ENCODE peak calls at places on chromosomes 6 and 20, in seven cellular contexts. M is heart right ventricle; W is tibial nerve; R is OCI-LY7; U is mammary epithelial cell; A is MM.1S; D is CD8-positive, alpha-beta T cell. X is an unnamed sample.

GRCh38 chr20:2626853-2627541 is 25.4 kb upstream of the NOP56 start:
- DNase-seq in M (no peak), W (no peak), R (no peak), U (peak), A (no peak), D (no peak), X (no peak)

GRCh38 chr6:66396145-66396544 is 689.1 kb upstream of the EYS start:
- DNase-seq in M (no peak), W (no peak), R (no peak), U (no peak), A (no peak), D (no peak), X (no peak)

GRCh38 chr6:4100655-4101054 is 21.7 kb upstream of the FAM217A start:
- DNase-seq in M (no peak), W (no peak), R (no peak), U (no peak), A (no peak), D (no peak), X (no peak)

GRCh38 chr6:144413418-144413817 is 128.3 kb downstream of the UTRN start:
- DNase-seq in M (no peak), W (no peak), R (no peak), U (no peak), A (no peak), D (no peak), X (no peak)

GRCh38 chr20:62741191-62741676 is 32.6 kb downstream of the NTSR1 start:
- DNase-seq in M (peak), W (no peak), R (no peak), U (no peak), A (no peak), D (no peak), X (no peak)

GRCh38 chr20:62449951-62450815 is 22.8 kb upstream of the RBBP8NL start:
- DNase-seq in M (peak), W (no peak), R (no peak), U (no peak), A (no peak), D (no peak), X (no peak)

GRCh38 chr6:87949194-87949593 is 98.4 kb upstream of the SPACA1 start:
- DNase-seq in M (no peak), W (no peak), R (no peak), U (no peak), A (no peak), D (no peak), X (no peak)

GRCh38 chr6:166419268-166419667 is 36.5 kb upstream of the MPC1 start:
- DNase-seq in M (no peak), W (no peak), R (peak), U (peak), A (peak), D (peak), X (no peak)

GRCh38 chr6:127120109-127120786 is 1.8 kb downstream of the RSPO3 start:
- DNase-seq in M (no peak), W (no peak), R (no peak), U (no peak), A (no peak), D (no peak), X (no peak)

GRCh38 chr20:32544893-32545840 is 40.0 kb downstream of the NOL4L start:
- DNase-seq in M (no peak), W (no peak), R (no peak), U (no peak), A (no peak), D (no peak), X (no peak)

GRCh38 chr6:15754035-15754705 is 91.3 kb upstream of the DTNBP1 start:
- DNase-seq in M (no peak), W (no peak), R (no peak), U (peak), A (no peak), D (no peak), X (no peak)

GRCh38 chr6:50819906-50820589 is 1.4 kb downstream of the TFAP2B start:
- DNase-seq in M (no peak), W (no peak), R (no peak), U (peak), A (no peak), D (no peak), X (no peak)

GRCh38 chr6:89295981-89296380 is 19.1 kb downstream of the GABRR2 start:
- DNase-seq in M (no peak), W (no peak), R (no peak), U (no peak), A (no peak), D (no peak), X (peak)

GRCh38 chr20:62006482-62006881 is 59.2 kb downstream of the TAF4 start:
- DNase-seq in M (no peak), W (no peak), R (no peak), U (no peak), A (no peak), D (no peak), X (no peak)

GRCh38 chr6:51959744-51960383 is 127.5 kb downstream of the PKHD1 start:
- DNase-seq in M (peak), W (peak), R (peak), U (peak), A (peak), D (no peak), X (no peak)

GRCh38 chr6:144134176-144134575 is 16.1 kb upstream of the STX11 start:
- DNase-seq in M (no peak), W (no peak), R (no peak), U (no peak), A (no peak), D (no peak), X (no peak)

GRCh38 chr6:73854998-73855718 is 159.2 kb downstream of the CD109 start:
- DNase-seq in M (no peak), W (no peak), R (peak), U (peak), A (peak), D (no peak), X (no peak)

GRCh38 chr6:18126116-18126515 is 3.6 kb upstream of the NHLRC1 start:
- DNase-seq in M (no peak), W (no peak), R (no peak), U (no peak), A (no peak), D (no peak), X (no peak)

GRCh38 chr6:18122128-18123093 is at the start of gene NHLRC1:
- DNase-seq in M (peak), W (peak), R (no peak), U (peak), A (no peak), D (peak), X (peak)

GRCh38 chr6:18118330-18118729 is 4.1 kb downstream of the NHLRC1 start:
- DNase-seq in M (no peak), W (no peak), R (no peak), U (no peak), A (no peak), D (no peak), X (no peak)

GRCh38 chr6:18119236-18119635 is 3.2 kb downstream of the NHLRC1 start:
- DNase-seq in M (no peak), W (no peak), R (no peak), U (no peak), A (no peak), D (no peak), X (no peak)

DNA sequence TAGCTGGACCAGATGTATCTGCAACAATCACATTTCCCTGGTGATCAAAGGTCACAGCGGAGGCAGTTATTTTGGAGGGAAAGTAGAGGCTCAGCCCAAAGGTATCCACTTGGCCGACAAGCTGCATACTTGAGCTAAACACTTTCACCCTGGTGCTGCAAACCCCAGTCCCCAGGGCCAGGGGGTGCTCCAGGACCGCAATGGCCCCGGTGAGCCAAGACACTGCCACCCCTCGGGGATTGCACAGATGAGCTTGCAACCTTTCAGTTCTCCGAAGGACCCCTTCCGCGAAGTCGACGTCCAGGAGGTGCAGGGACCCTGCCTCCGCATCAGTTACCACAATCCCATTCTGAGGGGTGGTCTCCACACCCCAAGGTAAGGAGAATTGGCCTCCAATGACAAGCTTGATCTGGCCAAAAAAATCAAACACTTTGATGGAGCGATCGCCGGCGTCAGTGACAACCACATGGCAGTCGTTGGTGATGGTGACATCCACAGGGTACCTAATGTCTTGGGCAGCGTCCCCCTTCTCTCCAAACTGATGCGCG is 823 bp downstream of the NHLRC1 start:
- DNase-seq in M (no peak), W (no peak), R (peak), U (no peak), A (no peak), D (peak), X (no peak)
- TF ChIP-seq CTCF in M (no peak), W (no peak), R (peak), U (no peak), A (peak), D (no peak), X (no peak)

DNA sequence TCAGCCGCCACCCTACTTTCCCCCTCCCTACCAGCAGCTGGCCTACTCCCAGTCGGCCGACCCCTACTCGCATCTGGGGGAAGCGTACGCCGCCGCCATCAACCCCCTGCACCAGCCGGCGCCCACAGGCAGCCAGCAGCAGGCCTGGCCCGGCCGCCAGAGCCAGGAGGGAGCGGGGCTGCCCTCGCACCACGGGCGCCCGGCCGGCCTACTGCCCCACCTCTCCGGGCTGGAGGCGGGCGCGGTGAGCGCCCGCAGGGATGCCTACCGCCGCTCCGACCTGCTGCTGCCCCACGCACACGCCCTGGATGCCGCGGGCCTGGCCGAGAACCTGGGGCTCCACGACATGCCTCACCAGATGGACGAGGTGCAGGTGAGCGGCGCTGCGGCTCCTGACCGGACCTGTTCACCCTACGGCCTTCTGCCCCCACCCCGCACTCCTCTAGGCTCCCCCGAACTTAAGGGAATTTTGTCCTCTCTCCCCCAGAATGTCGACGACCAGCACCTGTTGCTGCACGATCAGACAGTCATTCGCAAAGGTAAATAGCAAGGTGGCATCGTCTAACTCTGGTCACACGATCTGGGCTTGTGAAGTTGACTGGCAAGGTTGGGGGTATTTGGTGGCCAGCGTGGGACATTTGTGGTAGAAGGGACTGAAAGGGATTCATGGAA is 2.3 kb downstream of the TFAP2C start:
- DNase-seq in M (no peak), W (no peak), R (no peak), U (peak), A (no peak), D (no peak), X (no peak)
- H3K4me3 ChIP-seq in M (no peak), W (no peak), R (no peak), U (peak), A (no peak), D (no peak), X (peak)

GRCh38 chr20:5504061-5504739 is 187.4 kb upstream of the PROKR2 start:
- DNase-seq in M (peak), W (peak), R (no peak), U (no peak), A (no peak), D (no peak), X (no peak)
- H3K27ac ChIP-seq in M (peak), W (peak), R (no peak), U (no peak), A (no peak), D (no peak), X (peak)

DNA sequence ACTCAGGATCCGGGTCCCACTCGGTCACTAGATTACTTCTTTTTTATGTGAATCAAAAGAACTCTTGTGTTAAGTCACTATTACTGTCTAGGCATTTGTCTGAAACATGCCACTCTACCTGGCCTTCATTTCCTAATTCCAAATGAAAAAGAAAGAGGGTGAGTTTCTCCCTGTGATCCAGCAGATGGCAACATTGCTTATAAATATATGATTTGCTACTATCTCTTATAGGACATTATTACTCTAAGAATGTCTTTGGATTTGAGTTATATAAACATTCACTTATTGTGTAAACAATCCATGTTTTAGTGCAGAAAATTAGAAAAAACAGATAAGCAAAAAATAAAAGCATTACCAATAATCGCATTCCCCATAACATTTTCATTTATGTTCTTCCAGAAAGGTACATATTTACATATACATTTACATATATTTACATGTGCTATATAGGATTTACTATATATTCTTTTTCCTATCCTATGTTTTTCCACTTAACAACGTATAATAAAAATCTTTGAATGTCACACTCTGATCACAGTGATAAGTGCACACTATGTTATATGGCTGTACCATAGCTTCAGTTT is 66.9 kb downstream of the FAXC start:
- DNase-seq in M (no peak), W (no peak), R (peak), U (peak), A (peak), D (no peak), X (no peak)
- TF ChIP-seq CTCF in M (peak), W (no peak), R (peak), U (peak), A (peak), D (no peak), X (no peak)

GRCh38 chr20:17749979-17750721 is 50.4 kb downstream of the BANF2 start:
- DNase-seq in M (peak), W (no peak), R (no peak), U (no peak), A (no peak), D (no peak), X (no peak)

GRCh38 chr20:17748279-17748678 is 48.5 kb downstream of the BANF2 start:
- DNase-seq in M (no peak), W (no peak), R (no peak), U (no peak), A (no peak), D (no peak), X (no peak)

GRCh38 chr20:17750722-17751045 is 50.9 kb downstream of the BANF2 start:
- DNase-seq in M (no peak), W (no peak), R (no peak), U (no peak), A (no peak), D (no peak), X (no peak)

GRCh38 chr20:17749628-17749978 is 49.8 kb downstream of the BANF2 start:
- DNase-seq in M (no peak), W (no peak), R (no peak), U (no peak), A (no peak), D (no peak), X (no peak)

GRCh38 chr20:17747431-17747846 is 47.7 kb downstream of the BANF2 start:
- DNase-seq in M (no peak), W (no peak), R (no peak), U (peak), A (no peak), D (no peak), X (no peak)
- H3K4me3 ChIP-seq in M (no peak), W (no peak), R (no peak), U (no peak), A (no peak), D (no peak), X (no peak)

DNA sequence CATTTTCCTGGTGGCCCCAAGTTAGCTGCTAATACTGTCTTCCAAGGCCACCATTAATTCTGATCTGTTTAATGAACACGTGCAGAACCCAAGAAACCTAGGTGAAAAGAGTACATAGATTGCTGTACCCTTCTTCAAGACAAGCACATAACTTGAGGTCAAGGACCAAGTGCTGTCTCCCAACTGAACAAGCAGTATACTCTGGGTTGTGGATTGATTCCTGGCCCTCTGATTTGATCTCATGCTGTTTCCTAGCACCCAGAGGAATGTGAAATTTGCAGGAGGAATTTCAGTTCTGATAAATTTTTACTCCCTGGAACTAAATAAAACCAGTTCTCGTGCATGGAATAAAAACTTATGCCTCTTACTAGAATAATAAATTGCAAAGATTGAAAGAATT is 75.6 kb downstream of the MTFR2 start:
- DNase-seq in M (no peak), W (no peak), R (no peak), U (no peak), A (no peak), D (no peak), X (no peak)
- H3K27ac ChIP-seq in M (peak), W (no peak), R (no peak), U (no peak), A (no peak), D (no peak), X (no peak)

GRCh38 chr20:47740225-47741184 is 44.8 kb downstream of the SULF2 start:
- DNase-seq in M (peak), W (no peak), R (no peak), U (no peak), A (no peak), D (no peak), X (no peak)
- TF ChIP-seq CTCF in M (no peak), W (no peak), R (no peak), U (no peak), A (no peak), D (no peak), X (no peak)

DNA sequence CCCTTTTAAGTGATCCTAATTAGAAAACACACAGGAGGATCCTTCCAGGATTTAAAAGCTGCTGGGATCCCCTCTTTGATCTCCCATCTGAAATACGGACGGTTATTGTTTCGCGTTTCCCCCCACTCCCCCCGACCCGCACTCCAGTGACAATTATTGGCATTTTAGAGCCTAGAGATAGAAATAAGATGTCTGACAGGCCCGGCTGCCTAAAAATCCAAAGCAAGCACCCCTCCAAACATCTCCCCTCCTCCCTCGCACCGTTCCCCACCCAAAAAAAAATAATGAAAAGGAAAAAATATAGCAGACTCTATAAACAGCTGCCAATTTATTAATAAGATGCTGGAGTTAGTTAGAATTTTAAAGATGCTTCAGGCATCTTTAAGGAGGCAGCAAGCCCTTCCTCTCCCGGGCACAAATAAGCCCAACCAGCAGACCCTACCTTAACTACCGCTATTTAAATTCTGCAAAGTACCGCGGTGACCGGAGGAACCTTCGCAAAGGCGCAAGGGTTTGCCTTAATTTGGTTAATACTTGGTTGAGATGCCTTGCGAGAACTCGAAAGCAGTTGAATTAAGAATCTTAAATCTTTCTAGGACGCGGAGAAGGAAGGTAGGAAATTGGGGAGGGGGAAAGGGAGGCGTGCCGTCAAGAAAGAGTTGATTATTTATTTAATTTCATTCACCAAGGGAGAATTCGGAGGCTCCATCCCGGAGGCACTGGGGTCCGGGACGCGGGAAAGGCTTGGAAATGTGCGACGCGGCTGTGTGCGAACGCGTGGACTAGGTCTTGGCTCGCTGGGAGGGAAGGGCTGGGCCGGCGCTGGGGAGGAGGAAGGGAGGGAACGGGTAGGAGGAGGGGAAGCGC is 1.5 kb upstream of the ISM1 start:
- DNase-seq in M (no peak), W (no peak), R (no peak), U (no peak), A (no peak), D (no peak), X (no peak)
- H3K4me3 ChIP-seq in M (peak), W (peak), R (no peak), U (peak), A (no peak), D (peak), X (peak)

X was measured in coronary artery.